ENCODE peak calls at places on chromosome 1, in nine cellular contexts. One of them, this sample, is unnamed.

GRCh38 chr1:156172696-156173470 is 19.5 kb downstream of the SEMA4A start:
- DNase-seq in fibroblast of mammary gland: no peak
- DNase-seq in testis: no peak
- DNase-seq in tibial nerve: no peak
- DNase-seq in thoracic aorta: no peak
- DNase-seq in endothelial cell of umbilical vein: no peak
- DNase-seq in choroid plexus epithelial cell: no peak
- DNase-seq in GM12865: no peak
- DNase-seq in AG04449: no peak
- DNase-seq in this sample: no peak

GRCh38 chr1:198701766-198702539 is 63.1 kb downstream of the PTPRC start:
- DNase-seq in choroid plexus epithelial cell: no peak
- DNase-seq in testis: no peak
- DNase-seq in endothelial cell of umbilical vein: no peak
- DNase-seq in AG04449: no peak
- DNase-seq in thoracic aorta: no peak
- DNase-seq in tibial nerve: no peak
- DNase-seq in fibroblast of mammary gland: no peak
- DNase-seq in GM12865: no peak
- DNase-seq in this sample: no peak

GRCh38 chr1:79811173-79811572 is 804.6 kb upstream of the ADGRL4 start:
- DNase-seq in AG04449: peak; percentile 62
- DNase-seq in choroid plexus epithelial cell: peak; percentile 55
- DNase-seq in GM12865: no peak
- DNase-seq in thoracic aorta: no peak
- DNase-seq in endothelial cell of umbilical vein: peak; percentile 89
- DNase-seq in fibroblast of mammary gland: peak; percentile 80
- DNase-seq in testis: no peak
- DNase-seq in tibial nerve: no peak
- DNase-seq in this sample: peak; percentile 49

GRCh38 chr1:95111014-95111413 is 6.1 kb upstream of the TLCD4 start:
- DNase-seq in AG04449: no peak
- DNase-seq in choroid plexus epithelial cell: no peak
- DNase-seq in GM12865: no peak
- DNase-seq in fibroblast of mammary gland: no peak
- DNase-seq in endothelial cell of umbilical vein: no peak
- DNase-seq in thoracic aorta: no peak
- DNase-seq in tibial nerve: no peak
- DNase-seq in testis: no peak
- DNase-seq in this sample: no peak

GRCh38 chr1:9169601-9170137 is 40.8 kb upstream of the GPR157 start:
- DNase-seq in tibial nerve: no peak
- DNase-seq in testis: no peak
- DNase-seq in endothelial cell of umbilical vein: no peak
- DNase-seq in AG04449: no peak
- DNase-seq in thoracic aorta: no peak
- DNase-seq in GM12865: no peak
- DNase-seq in choroid plexus epithelial cell: no peak
- DNase-seq in fibroblast of mammary gland: peak; percentile 59
- DNase-seq in this sample: no peak

GRCh38 chr1:107920999-107921398 is 44.0 kb downstream of the VAV3 start:
- DNase-seq in choroid plexus epithelial cell: no peak
- DNase-seq in GM12865: no peak
- DNase-seq in tibial nerve: no peak
- DNase-seq in thoracic aorta: no peak
- DNase-seq in fibroblast of mammary gland: no peak
- DNase-seq in testis: no peak
- DNase-seq in endothelial cell of umbilical vein: no peak
- DNase-seq in AG04449: no peak
- DNase-seq in this sample: no peak

GRCh38 chr1:184802739-184803492 is 48.3 kb upstream of the EDEM3 start:
- DNase-seq in AG04449: no peak
- DNase-seq in testis: no peak
- DNase-seq in endothelial cell of umbilical vein: no peak
- DNase-seq in GM12865: peak; percentile 33
- DNase-seq in choroid plexus epithelial cell: peak; percentile 12
- DNase-seq in fibroblast of mammary gland: peak; percentile 94
- DNase-seq in thoracic aorta: no peak
- DNase-seq in tibial nerve: no peak
- DNase-seq in this sample: no peak

GRCh38 chr1:223652436-223652901 is 13.0 kb downstream of the CAPN8 start:
- DNase-seq in GM12865: no peak
- DNase-seq in tibial nerve: peak; percentile 14
- DNase-seq in testis: peak; percentile 32
- DNase-seq in choroid plexus epithelial cell: no peak
- DNase-seq in fibroblast of mammary gland: no peak
- DNase-seq in thoracic aorta: no peak
- DNase-seq in endothelial cell of umbilical vein: no peak
- DNase-seq in AG04449: no peak
- DNase-seq in this sample: no peak

GRCh38 chr1:225467193-225468020 is 39.6 kb upstream of the LBR start:
- DNase-seq in testis: peak; percentile 57
- DNase-seq in AG04449: no peak
- DNase-seq in endothelial cell of umbilical vein: peak; percentile 69
- DNase-seq in fibroblast of mammary gland: no peak
- DNase-seq in thoracic aorta: no peak
- DNase-seq in choroid plexus epithelial cell: no peak
- DNase-seq in GM12865: peak; percentile 94
- DNase-seq in tibial nerve: no peak
- DNase-seq in this sample: no peak

GRCh38 chr1:218479436-218480115 is 134.4 kb downstream of the TGFB2 start:
- DNase-seq in AG04449: peak; percentile 90
- DNase-seq in choroid plexus epithelial cell: peak; percentile 84
- DNase-seq in thoracic aorta: no peak
- DNase-seq in endothelial cell of umbilical vein: peak; percentile 53
- DNase-seq in testis: no peak
- DNase-seq in tibial nerve: no peak
- DNase-seq in fibroblast of mammary gland: peak; percentile 35
- DNase-seq in GM12865: no peak
- DNase-seq in this sample: no peak

GRCh38 chr1:40622051-40622450 is 43.4 kb downstream of the RIMS3 start:
- DNase-seq in thoracic aorta: no peak
- DNase-seq in AG04449: no peak
- DNase-seq in tibial nerve: no peak
- DNase-seq in endothelial cell of umbilical vein: no peak
- DNase-seq in choroid plexus epithelial cell: no peak
- DNase-seq in GM12865: no peak
- DNase-seq in testis: no peak
- DNase-seq in fibroblast of mammary gland: no peak
- DNase-seq in this sample: no peak

GRCh38 chr1:194024659-194025058 is 838.2 kb upstream of the B3GALT2 start:
- DNase-seq in fibroblast of mammary gland: peak; percentile 34
- DNase-seq in tibial nerve: no peak
- DNase-seq in choroid plexus epithelial cell: peak; percentile 91
- DNase-seq in thoracic aorta: no peak
- DNase-seq in AG04449: peak; percentile 9
- DNase-seq in endothelial cell of umbilical vein: peak; percentile 94
- DNase-seq in GM12865: no peak
- DNase-seq in testis: no peak
- DNase-seq in this sample: peak; percentile 37

GRCh38 chr1:238177351-238177750 is 286.6 kb upstream of the ZP4 start:
- DNase-seq in testis: no peak
- DNase-seq in AG04449: no peak
- DNase-seq in tibial nerve: no peak
- DNase-seq in fibroblast of mammary gland: no peak
- DNase-seq in GM12865: no peak
- DNase-seq in endothelial cell of umbilical vein: no peak
- DNase-seq in thoracic aorta: no peak
- DNase-seq in choroid plexus epithelial cell: no peak
- DNase-seq in this sample: no peak

DNA sequence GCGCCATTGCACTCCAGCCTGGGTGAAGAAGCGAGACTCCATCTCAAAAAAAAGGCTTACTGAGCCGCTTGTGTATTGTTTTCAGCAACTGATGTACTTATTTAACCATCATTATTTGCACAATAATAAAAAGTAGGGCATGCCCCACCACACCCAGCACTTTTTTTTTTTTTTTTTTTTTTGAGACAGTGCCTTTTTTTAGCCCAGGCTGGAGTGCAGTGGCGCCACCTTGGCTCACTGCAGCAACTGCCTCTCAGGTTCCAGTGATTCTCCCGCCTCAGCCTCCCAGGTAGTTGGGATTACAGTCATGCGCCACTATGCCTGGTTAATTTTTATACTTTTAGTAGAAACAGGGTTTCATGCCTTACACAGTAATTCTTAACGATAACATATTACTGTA is 12.2 kb upstream of the TRNAU1AP start:
- DNase-seq in testis: no peak
- DNase-seq in choroid plexus epithelial cell: peak; percentile 4
- DNase-seq in tibial nerve: no peak
- DNase-seq in AG04449: no peak
- DNase-seq in GM12865: no peak
- DNase-seq in endothelial cell of umbilical vein: no peak
- DNase-seq in thoracic aorta: no peak
- DNase-seq in fibroblast of mammary gland: no peak
- DNase-seq in this sample: no peak
- TF ChIP-seq CTCF in testis: no peak
- TF ChIP-seq CTCF in choroid plexus epithelial cell: peak; percentile 28
- TF ChIP-seq CTCF in tibial nerve: no peak
- TF ChIP-seq CTCF in AG04449: no peak
- TF ChIP-seq CTCF in GM12865: no peak
- TF ChIP-seq CTCF in endothelial cell of umbilical vein: peak; percentile 14
- TF ChIP-seq CTCF in thoracic aorta: no peak
- TF ChIP-seq CTCF in fibroblast of mammary gland: peak; percentile 13
- TF ChIP-seq CTCF in this sample: peak; percentile 26

GRCh38 chr1:27600500-27601175 is 3.3 kb downstream of the AHDC1 start:
- DNase-seq in choroid plexus epithelial cell: peak; percentile 53
- DNase-seq in thoracic aorta: no peak
- DNase-seq in testis: no peak
- DNase-seq in AG04449: no peak
- DNase-seq in GM12865: no peak
- DNase-seq in endothelial cell of umbilical vein: peak; percentile 51
- DNase-seq in fibroblast of mammary gland: no peak
- DNase-seq in tibial nerve: no peak
- DNase-seq in this sample: no peak
- H3K4me3 ChIP-seq in choroid plexus epithelial cell: no peak overlapping the region
- H3K4me3 ChIP-seq in thoracic aorta: peak overlapping the region; percentile 87
- H3K4me3 ChIP-seq in testis: no peak overlapping the region
- H3K4me3 ChIP-seq in AG04449: peak overlapping the region; percentile 30
- H3K4me3 ChIP-seq in GM12865: no peak overlapping the region
- H3K4me3 ChIP-seq in endothelial cell of umbilical vein: no peak overlapping the region
- H3K4me3 ChIP-seq in fibroblast of mammary gland: no peak overlapping the region
- H3K4me3 ChIP-seq in tibial nerve: peak overlapping the region; percentile 97
- H3K4me3 ChIP-seq in this sample: no peak overlapping the region

GRCh38 chr1:65003316-65003664 is 36.9 kb upstream of the JAK1 start:
- DNase-seq in GM12865: no peak
- DNase-seq in AG04449: no peak
- DNase-seq in tibial nerve: no peak
- DNase-seq in choroid plexus epithelial cell: no peak
- DNase-seq in endothelial cell of umbilical vein: no peak
- DNase-seq in thoracic aorta: no peak
- DNase-seq in testis: no peak
- DNase-seq in fibroblast of mammary gland: no peak
- DNase-seq in this sample: no peak

GRCh38 chr1:65002508-65003315 is 36.4 kb upstream of the JAK1 start:
- DNase-seq in AG04449: no peak
- DNase-seq in testis: peak; percentile 89
- DNase-seq in tibial nerve: peak; percentile 88
- DNase-seq in GM12865: peak; percentile 52
- DNase-seq in fibroblast of mammary gland: peak; percentile 94
- DNase-seq in thoracic aorta: peak; percentile 85
- DNase-seq in endothelial cell of umbilical vein: peak; percentile 82
- DNase-seq in choroid plexus epithelial cell: peak; percentile 89
- DNase-seq in this sample: no peak

GRCh38 chr1:65002156-65002507 is 35.8 kb upstream of the JAK1 start:
- DNase-seq in choroid plexus epithelial cell: no peak
- DNase-seq in endothelial cell of umbilical vein: peak; percentile 13
- DNase-seq in thoracic aorta: no peak
- DNase-seq in tibial nerve: no peak
- DNase-seq in GM12865: no peak
- DNase-seq in fibroblast of mammary gland: no peak
- DNase-seq in AG04449: no peak
- DNase-seq in testis: no peak
- DNase-seq in this sample: no peak

GRCh38 chr1:64996541-64997257 is 30.4 kb upstream of the JAK1 start:
- DNase-seq in tibial nerve: no peak
- DNase-seq in GM12865: no peak
- DNase-seq in AG04449: no peak
- DNase-seq in testis: no peak
- DNase-seq in thoracic aorta: no peak
- DNase-seq in choroid plexus epithelial cell: no peak
- DNase-seq in fibroblast of mammary gland: no peak
- DNase-seq in endothelial cell of umbilical vein: no peak
- DNase-seq in this sample: no peak

DNA sequence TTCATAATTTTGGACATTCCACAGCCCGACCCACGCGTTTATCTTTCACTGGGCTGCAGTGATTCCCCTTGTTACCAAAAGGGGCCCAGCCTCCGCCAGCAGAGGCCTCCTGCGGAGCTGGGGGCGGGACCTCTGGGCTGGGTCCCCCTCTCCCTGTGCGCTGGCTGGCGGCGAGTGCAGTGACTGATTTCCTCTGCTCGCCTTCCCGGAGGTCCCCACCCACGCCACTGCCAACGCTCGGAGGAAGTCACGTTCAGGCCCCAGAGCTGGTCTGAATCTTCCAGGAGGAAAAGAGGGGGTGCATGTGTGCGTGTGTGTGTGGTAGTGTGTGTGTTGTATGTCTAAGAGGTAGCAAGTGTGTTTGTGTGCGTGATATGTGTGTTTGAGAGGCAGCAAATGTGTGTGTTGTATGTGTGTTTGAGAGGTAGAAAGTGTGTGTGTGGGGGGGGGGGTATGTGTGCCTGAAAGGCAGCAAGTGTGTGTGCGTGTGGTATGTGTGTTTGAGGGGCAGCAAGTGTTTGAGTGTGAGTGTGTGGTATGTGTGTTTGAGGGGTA is 35.0 kb upstream of the JAK1 start:
- DNase-seq in fibroblast of mammary gland: peak; percentile 74
- DNase-seq in GM12865: peak; percentile 30
- DNase-seq in tibial nerve: peak; percentile 43
- DNase-seq in choroid plexus epithelial cell: peak; percentile 69
- DNase-seq in endothelial cell of umbilical vein: peak; percentile 75
- DNase-seq in testis: peak; percentile 64
- DNase-seq in AG04449: no peak
- DNase-seq in thoracic aorta: peak; percentile 36
- DNase-seq in this sample: no peak
- TF ChIP-seq CTCF in fibroblast of mammary gland: no peak
- TF ChIP-seq CTCF in GM12865: no peak
- TF ChIP-seq CTCF in tibial nerve: no peak
- TF ChIP-seq CTCF in choroid plexus epithelial cell: peak; percentile 26
- TF ChIP-seq CTCF in endothelial cell of umbilical vein: no peak
- TF ChIP-seq CTCF in testis: no peak
- TF ChIP-seq CTCF in AG04449: no peak
- TF ChIP-seq CTCF in thoracic aorta: no peak
- TF ChIP-seq CTCF in this sample: no peak

DNA sequence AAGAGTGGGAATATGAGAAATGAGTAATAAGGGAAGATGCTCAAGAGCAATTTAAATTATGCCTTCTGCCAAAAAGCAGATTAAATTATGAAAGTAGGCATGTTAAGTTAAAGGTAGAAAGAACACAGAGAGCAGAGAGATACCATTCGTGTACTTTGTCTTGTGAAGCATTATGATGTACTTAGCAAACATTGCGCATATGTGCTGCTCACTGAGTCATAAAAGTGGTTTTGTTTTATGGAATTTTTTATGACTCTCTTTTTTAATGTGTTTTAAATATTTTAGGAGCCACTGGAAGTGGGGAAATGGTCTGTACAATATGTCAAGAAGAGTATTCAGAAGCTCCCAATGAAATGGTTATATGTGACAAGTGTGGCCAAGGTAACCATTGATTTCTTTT is 35.3 kb downstream of the MTF2 start:
- DNase-seq in tibial nerve: no peak
- DNase-seq in choroid plexus epithelial cell: no peak
- DNase-seq in testis: no peak
- DNase-seq in fibroblast of mammary gland: peak; percentile 37
- DNase-seq in thoracic aorta: no peak
- DNase-seq in AG04449: no peak
- DNase-seq in GM12865: no peak
- DNase-seq in endothelial cell of umbilical vein: no peak
- DNase-seq in this sample: no peak
- H3K4me3 ChIP-seq in tibial nerve: no peak overlapping the region
- H3K4me3 ChIP-seq in choroid plexus epithelial cell: no peak overlapping the region
- H3K4me3 ChIP-seq in testis: no peak overlapping the region
- H3K4me3 ChIP-seq in fibroblast of mammary gland: no peak overlapping the region
- H3K4me3 ChIP-seq in thoracic aorta: no peak overlapping the region
- H3K4me3 ChIP-seq in AG04449: no peak overlapping the region
- H3K4me3 ChIP-seq in GM12865: no peak overlapping the region
- H3K4me3 ChIP-seq in endothelial cell of umbilical vein: no peak overlapping the region
- H3K4me3 ChIP-seq in this sample: no peak overlapping the region